ENCODE peak calls at places on chromosomes 6 and 20, in four cellular contexts. X is uterus, C is tibial artery, R is tibial nerve. D is an unnamed sample.
A peak's percentile ranks its signal among the peaks of the same experiment; 100 is the strongest.

GRCh38 chr20:32762754-32763201 is 593 bp downstream of the DNMT3B start:
- DNase-seq in X (no peak), C (no peak), R (no peak), D (peak; percentile 47)

GRCh38 chr6:154766993-154767392 is 33.8 kb downstream of the SCAF8 start:
- DNase-seq in X (no peak), C (no peak), R (no peak), D (no peak)

GRCh38 chr6:125748534-125749111 is 809 bp upstream of the HEY2 start:
- DNase-seq in X (no peak), C (no peak), R (peak; percentile 31), D (peak; percentile 25)

GRCh38 chr20:34754611-34755010 is 50.5 kb downstream of the TP53INP2 start:
- DNase-seq in X (no peak), C (no peak), R (no peak), D (no peak)

GRCh38 chr20:50645253-50646068 is 45.9 kb downstream of the RIPOR3 start:
- DNase-seq in X (peak; percentile 92), C (peak; percentile 79), R (peak; percentile 60), D (peak; percentile 60)

GRCh38 chr6:42012501-42013133 is 37.7 kb upstream of the TAF8 start:
- DNase-seq in X (no peak), C (no peak), R (no peak), D (no peak)

GRCh38 chr20:1205802-1206201 is 2.5 kb downstream of the C20orf202 start:
- DNase-seq in X (no peak), C (no peak), R (no peak), D (no peak)

GRCh38 chr6:23454090-23454998 is 671.7 kb upstream of the NRSN1 start:
- DNase-seq in X (no peak), C (no peak), R (no peak), D (peak; percentile 2)

GRCh38 chr20:59802471-59803221 is 130.8 kb downstream of the SYCP2 start:
- DNase-seq in X (no peak), C (no peak), R (peak; percentile 4), D (no peak)

GRCh38 chr20:8670900-8671229 is 398.0 kb upstream of the PLCB4 start:
- DNase-seq in X (no peak), C (no peak), R (no peak), D (no peak)

GRCh38 chr20:53578492-53579222 is 15.0 kb downstream of the ZNF217 start:
- DNase-seq in X (peak; percentile 45), C (peak; percentile 41), R (peak; percentile 95), D (peak; percentile 90)

GRCh38 chr6:63805808-63806572 is 170.4 kb downstream of the PHF3 start:
- DNase-seq in X (no peak), C (no peak), R (peak; percentile 45), D (peak; percentile 83)

GRCh38 chr6:162856885-162857284 is 129.1 kb downstream of the PACRG start:
- DNase-seq in X (no peak), C (no peak), R (peak; percentile 52), D (peak; percentile 89)

GRCh38 chr20:36778831-36779655 is 5.5 kb upstream of the DSN1 start:
- DNase-seq in X (no peak), C (no peak), R (no peak), D (no peak)

GRCh38 chr20:36779656-36780025 is 6.1 kb upstream of the DSN1 start:
- DNase-seq in X (no peak), C (no peak), R (no peak), D (no peak)

GRCh38 chr20:36775826-36776225 is 2.3 kb upstream of the DSN1 start:
- DNase-seq in X (no peak), C (no peak), R (no peak), D (no peak)

GRCh38 chr20:36777152-36777551 is 3.6 kb upstream of the DSN1 start:
- DNase-seq in X (no peak), C (no peak), R (no peak), D (no peak)

DNA sequence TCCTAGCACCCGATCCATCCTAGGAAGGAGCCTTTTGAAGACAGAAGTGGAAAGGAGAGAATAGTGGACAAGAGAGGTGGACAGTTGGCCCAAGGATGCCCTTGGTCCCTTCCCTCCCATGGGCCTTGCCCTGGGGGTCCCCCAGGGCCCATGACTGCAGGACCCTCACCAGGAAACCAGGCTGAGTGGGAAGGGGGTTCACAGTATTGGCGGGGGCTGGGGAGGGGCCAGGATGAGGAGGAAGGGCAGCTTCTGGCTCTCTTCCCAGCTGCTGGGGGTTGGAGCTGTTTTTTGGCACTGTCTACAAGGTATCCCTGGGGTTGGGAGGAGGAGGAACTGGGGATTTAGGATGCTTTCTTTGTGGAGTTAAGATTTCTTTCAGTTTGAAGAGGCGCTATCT is 4.0 kb upstream of the DSN1 start:
- DNase-seq in X (no peak), C (no peak), R (no peak), D (no peak)
- H3K36me3 ChIP-seq in X (no peaks in the 10 kb centered on the region), C (peaks cover 6% of the 10 kb centered on the region), R (no peaks in the 10 kb centered on the region), D (no peaks in the 10 kb centered on the region)

DNA sequence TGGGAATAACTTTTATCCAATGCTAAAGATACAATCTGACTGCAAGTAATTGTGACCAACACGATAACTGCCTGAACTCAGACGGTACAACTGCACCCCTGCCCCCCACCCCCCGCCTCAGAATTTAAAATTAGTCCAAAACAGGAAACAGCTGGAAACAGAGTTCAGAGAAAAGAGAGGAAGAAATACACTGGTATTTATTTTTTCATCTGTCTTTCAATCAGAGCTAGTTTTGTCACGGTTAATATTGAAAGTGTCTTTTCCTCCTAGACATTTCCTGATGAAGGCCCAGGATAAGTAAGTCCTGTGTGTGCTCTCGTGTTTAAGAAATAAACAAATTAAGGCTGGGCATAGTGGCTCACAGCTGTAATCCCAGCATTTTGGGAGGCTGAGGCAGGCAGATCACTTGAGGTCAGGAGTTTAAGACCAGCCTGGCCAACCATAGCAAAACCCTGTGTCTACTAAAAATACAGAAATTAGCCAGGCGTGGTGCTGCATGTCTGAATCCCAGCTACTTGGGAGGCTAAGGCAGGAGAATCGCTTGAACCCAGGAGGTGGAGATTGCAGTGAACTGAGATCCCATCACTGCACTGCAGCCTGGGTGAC is 21.5 kb downstream of the ACSS1 start:
- DNase-seq in X (no peak), C (no peak), R (no peak), D (no peak)
- H3K4me1 ChIP-seq in X (peaks cover 22% of the 10 kb centered on the region), C (peaks cover 8% of the 10 kb centered on the region), R (peaks cover 92% of the 10 kb centered on the region), D (no peaks in the 10 kb centered on the region)

DNA sequence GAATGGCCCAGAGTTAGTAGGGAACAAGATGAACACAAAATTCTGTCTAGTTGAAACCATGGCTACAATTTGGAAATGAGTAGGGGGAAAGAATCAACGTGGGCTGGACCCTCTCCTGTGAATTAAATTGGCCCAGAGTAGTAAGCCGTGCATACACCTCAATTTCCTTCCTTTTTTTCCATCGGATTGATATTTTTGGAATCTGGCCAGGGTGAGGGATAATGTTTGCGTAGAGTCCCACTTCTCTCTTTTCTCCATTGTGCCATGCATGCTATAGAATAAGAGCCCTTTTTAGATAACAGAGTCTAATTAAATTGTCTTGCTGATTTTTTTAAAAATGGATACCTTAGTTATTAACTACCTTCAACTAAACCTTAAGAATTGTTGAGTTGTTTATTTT is 35.2 kb downstream of the XRN2 start:
- DNase-seq in X (no peak), C (no peak), R (no peak), D (no peak)
- H3K36me3 ChIP-seq in X (no peaks in the 10 kb centered on the region), C (peaks cover 66% of the 10 kb centered on the region), R (peaks cover 10% of the 10 kb centered on the region), D (peaks cover 42% of the 10 kb centered on the region)

DNA sequence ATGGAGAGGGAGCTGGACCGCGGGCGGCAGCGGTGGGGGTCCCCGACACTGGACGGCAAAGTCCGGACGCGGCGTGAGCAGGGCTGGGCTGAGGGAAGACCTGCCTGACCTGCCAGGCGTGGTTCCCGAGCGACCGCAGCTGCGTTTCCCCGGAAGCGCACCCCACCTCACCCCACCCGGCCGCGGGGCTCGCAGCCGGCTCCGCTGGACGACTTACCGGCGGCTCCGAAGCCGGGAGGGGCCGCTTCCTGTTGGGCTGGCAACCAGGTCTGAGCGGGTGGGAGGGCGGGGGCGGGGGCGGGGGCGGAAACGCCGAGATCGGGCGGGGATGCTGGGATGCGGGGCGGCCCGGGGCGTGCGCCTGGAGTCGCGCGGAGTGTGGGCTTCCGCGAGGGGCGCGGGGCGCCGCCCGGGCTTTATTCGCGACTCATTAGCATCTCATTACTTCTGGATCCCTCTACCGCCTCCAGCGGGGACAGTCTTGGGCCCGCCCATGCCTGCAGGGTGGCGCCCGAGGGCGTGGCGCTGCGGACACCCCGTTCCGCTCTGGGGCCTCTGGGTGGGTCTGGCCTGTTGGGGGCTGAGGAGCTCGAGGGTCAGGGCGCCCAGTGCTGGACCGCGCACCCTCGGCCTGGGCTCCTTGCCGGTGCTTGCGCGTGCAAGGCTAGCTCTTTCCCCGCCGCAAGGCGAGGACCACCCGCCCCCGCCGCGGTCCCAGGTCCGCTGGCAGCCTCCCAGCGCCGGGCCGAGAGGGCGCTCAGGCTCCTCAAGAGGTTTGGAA is at the start of gene MICAL1:
- DNase-seq in X (peak; percentile 72), C (peak; percentile 75), R (peak; percentile 62), D (peak; percentile 60)
- H3K4me1 ChIP-seq in X (no peaks in the 10 kb centered on the region), C (no peaks in the 10 kb centered on the region), R (peaks cover 20% of the 10 kb centered on the region), D (no peaks in the 10 kb centered on the region)